ENCODE peak calls at places on chromosome 11, in four cellular contexts. A is SK-N-SH, D is K562, N is HepG2. J is an unnamed sample.

GRCh38 chr11:3006505-3007260 is 14.6 kb upstream of the NAP1L4 start:
- DNase-seq in A (no peak), D (no peak), N (no peak), J (no peak)

GRCh38 chr11:93741882-93742226 is 382 bp downstream of the C11orf54 start:
- DNase-seq in A (no peak), D (peak; percentile 54), N (peak; percentile 95), J (no peak)

GRCh38 chr11:70828498-70829159 is 423.7 kb downstream of the SHANK2 start:
- DNase-seq in A (peak; percentile 53), D (no peak), N (no peak), J (no peak)

GRCh38 chr11:115616941-115617340 is 112.7 kb upstream of the CADM1 start:
- DNase-seq in A (no peak), D (no peak), N (no peak), J (no peak)

GRCh38 chr11:64747961-64748715 is 4.2 kb upstream of the RASGRP2 start:
- DNase-seq in A (no peak), D (no peak), N (no peak), J (no peak)

GRCh38 chr11:128716661-128717210 is 22.9 kb downstream of the FLI1 start:
- DNase-seq in A (no peak), D (no peak), N (no peak), J (no peak)

GRCh38 chr11:133904818-133905515 is 51.8 kb downstream of the IGSF9B start:
- DNase-seq in A (no peak), D (no peak), N (no peak), J (no peak)

GRCh38 chr11:79243412-79244174 is 197.2 kb downstream of the TENM4 start:
- DNase-seq in A (no peak), D (no peak), N (no peak), J (no peak)

GRCh38 chr11:35725880-35726279 is 63.3 kb downstream of the TRIM44 start:
- DNase-seq in A (no peak), D (no peak), N (no peak), J (no peak)

GRCh38 chr11:15584158-15584557 is 469.4 kb downstream of the INSC start:
- DNase-seq in A (peak; percentile 56), D (no peak), N (no peak), J (no peak)

GRCh38 chr11:46253258-46254134 is 24.0 kb upstream of the CREB3L1 start:
- DNase-seq in A (no peak), D (no peak), N (no peak), J (no peak)

GRCh38 chr11:128629516-128630106 is 42.3 kb upstream of the ETS1 start:
- DNase-seq in A (no peak), D (no peak), N (no peak), J (no peak)

GRCh38 chr11:86160546-86161149 is 83.9 kb upstream of the EED start:
- DNase-seq in A (no peak), D (no peak), N (peak; percentile 76), J (no peak)

GRCh38 chr11:86043765-86044534 is 24.9 kb downstream of the PICALM start:
- DNase-seq in A (no peak), D (no peak), N (no peak), J (no peak)

GRCh38 chr11:69321877-69322350 is 28.0 kb downstream of the MYEOV start:
- DNase-seq in A (no peak), D (no peak), N (no peak), J (no peak)

GRCh38 chr11:35812850-35813249 is 131.0 kb upstream of the LDLRAD3 start:
- DNase-seq in A (no peak), D (no peak), N (no peak), J (no peak)

GRCh38 chr11:119855066-119855465 is 126.1 kb upstream of the NECTIN1 start:
- DNase-seq in A (no peak), D (no peak), N (no peak), J (no peak)

GRCh38 chr11:5891216-5891800 is 1.7 kb upstream of the OR52E5 start:
- DNase-seq in A (peak; percentile 4), D (peak; percentile 11), N (no peak), J (no peak)

GRCh38 chr11:13970986-13971385 is 8.5 kb downstream of the SPON1 start:
- DNase-seq in A (peak; percentile 64), D (no peak), N (peak; percentile 30), J (peak; percentile 49)

GRCh38 chr11:79174045-79175008 is 266.5 kb downstream of the TENM4 start:
- DNase-seq in A (no peak), D (no peak), N (no peak), J (peak; percentile 21)

GRCh38 chr11:37747121-37747520 is 1149.1 kb upstream of the RAG2 start:
- DNase-seq in A (no peak), D (no peak), N (no peak), J (no peak)

GRCh38 chr11:26849009-26849408 is 127.1 kb upstream of the SLC5A12 start:
- DNase-seq in A (no peak), D (no peak), N (no peak), J (no peak)
- TF ChIP-seq FOXJ3 in A (no peak), D (no peak), N (no peak), J (no peak)

DNA sequence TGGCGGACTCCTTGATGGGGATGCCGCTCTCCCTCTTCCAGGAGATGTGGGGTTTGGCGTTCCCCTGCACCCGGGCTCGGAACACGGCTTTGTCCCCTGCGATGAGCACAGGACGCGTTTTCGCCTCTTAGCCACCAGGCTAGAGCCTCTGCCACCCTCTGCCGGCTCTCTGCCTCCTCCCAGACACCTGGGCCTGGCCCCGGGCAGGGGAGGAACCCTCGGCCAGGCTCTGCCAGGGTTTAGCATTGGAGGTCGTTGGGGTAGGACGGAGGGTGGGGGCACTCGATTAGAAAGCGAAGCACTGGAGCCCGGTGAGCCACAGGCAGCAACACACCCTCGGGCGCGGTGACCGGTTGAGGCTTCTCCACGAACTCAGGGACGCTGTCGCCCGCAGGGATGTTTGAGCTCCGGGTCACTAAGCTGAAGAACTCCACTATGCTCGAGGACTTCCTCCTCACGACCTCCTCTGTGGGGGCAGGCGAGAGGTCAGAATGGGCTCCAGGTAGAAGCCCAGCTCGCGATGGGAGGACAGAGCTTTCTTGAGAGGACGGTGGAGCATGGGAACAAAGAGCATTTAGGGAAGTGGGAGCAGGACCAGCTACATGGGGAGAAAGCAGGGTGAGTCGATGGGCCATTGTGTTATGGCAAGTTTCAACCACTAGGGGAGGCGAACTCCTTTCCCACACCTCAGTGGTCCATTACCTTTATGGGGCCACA is 4.3 kb downstream of the IGSF22 start:
- DNase-seq in A (peak; percentile 74), D (peak; percentile 63), N (no peak), J (peak; percentile 70)
- TF ChIP-seq FOXJ3 in A (no peak), D (no peak), N (no peak), J (no peak)

DNA sequence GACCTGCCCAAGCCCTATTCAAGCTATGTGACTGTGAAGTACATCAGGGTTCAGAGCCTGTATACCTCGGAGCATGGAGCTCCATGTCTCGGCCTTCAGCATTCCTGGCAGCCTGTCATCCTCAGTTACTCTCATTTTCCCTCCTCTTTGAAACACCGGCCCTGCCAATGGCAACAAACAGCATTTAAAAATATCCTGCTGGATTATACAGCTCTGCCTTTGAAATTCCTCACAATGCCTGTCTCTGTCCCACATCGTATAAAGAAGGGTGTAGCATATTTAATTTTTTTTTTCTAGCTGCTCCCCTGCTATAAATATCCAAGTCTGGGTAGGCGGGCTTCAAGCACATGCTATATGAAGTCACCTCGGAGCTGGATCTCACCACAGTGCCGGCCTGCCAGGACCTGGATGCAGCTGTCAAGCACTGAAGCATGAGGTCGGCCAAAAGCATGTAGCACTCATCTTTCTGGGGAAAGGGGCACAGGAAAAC is 11.8 kb downstream of the ABTB2 start:
- DNase-seq in A (peak; percentile 26), D (no peak), N (no peak), J (no peak)
- TF ChIP-seq FOXJ3 in A (no peak), D (no peak), N (no peak), J (no peak)

DNA sequence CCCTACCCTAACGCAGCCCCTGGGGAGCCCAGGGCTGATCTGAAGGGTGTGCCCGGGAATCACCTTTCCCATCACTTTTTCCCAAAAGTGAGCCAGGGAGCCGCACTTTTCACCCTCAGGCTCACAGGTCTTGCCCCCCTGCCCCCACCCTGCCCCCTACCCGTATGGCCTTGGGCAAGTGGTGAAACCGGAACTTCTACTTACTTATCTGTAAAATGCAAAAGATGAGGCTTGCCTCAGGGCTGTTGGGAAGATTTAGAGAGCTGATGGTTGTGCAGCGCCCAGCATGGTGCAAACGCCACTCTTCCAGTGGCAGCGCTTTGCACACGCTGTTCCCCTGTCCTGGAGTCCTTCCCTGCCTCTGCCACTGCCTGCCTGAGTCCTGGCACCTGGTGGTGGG is 8.0 kb downstream of the SYT12 start:
- DNase-seq in A (no peak), D (no peak), N (no peak), J (no peak)
- TF ChIP-seq FOXJ3 in A (no peak), D (no peak), N (no peak), J (no peak)

GRCh38 chr11:10381730-10382129 is 73.3 kb upstream of the AMPD3 start:
- DNase-seq in A (no peak), D (no peak), N (no peak), J (no peak)
- TF ChIP-seq FOXJ3 in A (no peak), D (no peak), N (no peak), J (no peak)

GRCh38 chr11:72609045-72609444 is 65.2 kb downstream of the PDE2A start:
- DNase-seq in A (no peak), D (no peak), N (no peak), J (no peak)
- TF ChIP-seq FOXJ3 in A (no peak), D (no peak), N (no peak), J (no peak)

GRCh38 chr11:43579919-43580276 is 100.6 kb upstream of the HSD17B12 start:
- DNase-seq in A (no peak), D (peak; percentile 22), N (no peak), J (peak; percentile 46)
- TF ChIP-seq FOXJ3 in A (no peak), D (no peak), N (no peak), J (no peak)

GRCh38 chr11:77589181-77589520 is 602 bp upstream of the AQP11 start:
- DNase-seq in A (no peak), D (no peak), N (no peak), J (no peak)

GRCh38 chr11:77593883-77594282 is 4.1 kb downstream of the AQP11 start:
- DNase-seq in A (no peak), D (no peak), N (peak; percentile 78), J (no peak)

GRCh38 chr11:77589521-77590193 is at the start of gene AQP11:
- DNase-seq in A (peak; percentile 96), D (peak; percentile 89), N (peak; percentile 86), J (peak; percentile 88)

GRCh38 chr11:77592727-77593126 is 3.0 kb downstream of the AQP11 start:
- DNase-seq in A (no peak), D (no peak), N (no peak), J (no peak)

GRCh38 chr11:77590194-77590591 is 440 bp downstream of the AQP11 start:
- DNase-seq in A (no peak), D (no peak), N (peak; percentile 67), J (peak; percentile 34)
- TF ChIP-seq FOXJ3 in A (no peak), D (no peak), N (peak; percentile 1), J (no peak)

DNA sequence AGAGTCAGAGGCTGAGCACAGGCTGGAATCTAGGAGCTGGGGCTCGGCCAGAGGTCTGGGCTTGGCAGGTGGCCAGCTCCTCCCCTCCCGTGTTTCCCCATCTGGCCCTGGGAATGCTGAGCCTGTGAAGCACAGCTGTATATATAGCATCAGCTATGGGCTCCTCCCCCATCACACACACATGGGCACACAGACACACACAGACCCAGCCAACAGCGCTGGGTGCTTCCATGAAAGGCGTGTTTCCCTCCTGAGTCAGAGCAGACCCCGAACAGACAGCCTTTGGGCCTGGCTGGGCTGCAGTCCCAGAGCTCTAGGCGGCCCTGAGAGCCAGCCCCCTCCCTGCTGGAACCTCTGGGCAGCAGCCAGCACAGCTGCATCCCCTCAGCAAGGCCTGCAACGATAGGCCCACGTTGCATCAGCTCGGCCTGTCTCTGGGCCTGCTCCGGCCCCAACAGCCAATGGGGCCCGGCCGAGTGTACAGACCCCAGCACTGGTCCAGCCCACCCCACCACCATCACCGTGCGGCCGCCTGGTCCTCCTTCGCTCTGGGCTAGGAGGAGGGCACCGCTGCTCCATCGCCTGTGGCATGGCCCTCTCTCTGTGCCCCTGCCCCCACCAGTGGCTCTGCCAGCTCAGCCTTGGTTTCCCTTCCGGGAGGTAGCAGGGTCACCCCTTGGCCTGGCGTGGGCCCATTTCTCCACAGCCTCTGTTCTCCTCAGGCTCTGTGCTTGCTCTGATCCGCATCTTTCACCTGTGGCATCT is 7.6 kb upstream of the SERPINH1 start:
- DNase-seq in A (peak; percentile 96), D (peak; percentile 81), N (peak; percentile 73), J (peak; percentile 89)
- TF ChIP-seq FOXJ3 in A (peak; percentile 93), D (no peak), N (no peak), J (no peak)